ENCODE peak calls at places on chromosomes 4 and X, in four cellular contexts. Y, P, T and Z are unnamed samples.

GRCh38 chr4:36064147-36064546 is 180.2 kb downstream of the ARAP2 start:
- DNase-seq in Y (no peak), P (no peak), T (no peak), Z (no peak)

GRCh38 chr4:174523003-174523693 is 860 bp upstream of the HPGD start:
- DNase-seq in Y (peak; percentile 21), P (no peak), T (no peak), Z (no peak)

GRCh38 chrX:10447577-10448214 is 172.7 kb downstream of the MID1 start:
- DNase-seq in Y (peak; percentile 11), P (no peak), T (no peak), Z (no peak)

GRCh38 chrX:38375888-38376287 is 23.5 kb downstream of the OTC start:
- DNase-seq in Y (peak; percentile 3), P (no peak), T (no peak), Z (no peak)

GRCh38 chrX:39945709-39946108 is 152.0 kb downstream of the BCOR start:
- DNase-seq in Y (no peak), P (no peak), T (no peak), Z (no peak)

GRCh38 chr4:189069782-189070181 is 870.9 kb upstream of the FRG1 start:
- DNase-seq in Y (no peak), P (no peak), T (no peak), Z (no peak)

GRCh38 chrX:36908801-36909403 is 99.3 kb upstream of the FAM47C start:
- DNase-seq in Y (peak; percentile 31), P (no peak), T (no peak), Z (no peak)

GRCh38 chr4:211033-211511 is 86.8 kb downstream of the ZNF718 start:
- DNase-seq in Y (no peak), P (no peak), T (no peak), Z (no peak)

GRCh38 chr4:108738307-108738706 is 24.5 kb downstream of the ETNPPL start:
- DNase-seq in Y (no peak), P (no peak), T (no peak), Z (no peak)

GRCh38 chr4:86508436-86508835 is 85.7 kb upstream of the PTPN13 start:
- DNase-seq in Y (peak; percentile 66), P (no peak), T (no peak), Z (no peak)

GRCh38 chr4:16761031-16761430 is 137.4 kb downstream of the LDB2 start:
- DNase-seq in Y (no peak), P (no peak), T (no peak), Z (no peak)

GRCh38 chr4:75545526-75545925 is 10.3 kb upstream of the ODAPH start:
- DNase-seq in Y (peak; percentile 65), P (no peak), T (no peak), Z (no peak)

GRCh38 chr4:102862016-102862415 is 6.8 kb upstream of the CISD2 start:
- DNase-seq in Y (no peak), P (no peak), T (no peak), Z (no peak)

GRCh38 chrX:13763489-13763888 is 28.9 kb downstream of the OFD1 start:
- DNase-seq in Y (no peak), P (peak; percentile 52), T (peak; percentile 22), Z (no peak)

GRCh38 chr4:124640037-124640730 is 72.3 kb downstream of the ANKRD50 start:
- DNase-seq in Y (peak; percentile 85), P (peak; percentile 50), T (no peak), Z (no peak)

GRCh38 chrX:14027511-14028019 is 2.1 kb downstream of the GEMIN8 start:
- DNase-seq in Y (peak; percentile 65), P (no peak), T (no peak), Z (peak; percentile 46)

GRCh38 chrX:64662876-64663275 is 267.6 kb upstream of the MTMR8 start:
- DNase-seq in Y (no peak), P (no peak), T (no peak), Z (no peak)

GRCh38 chr4:24991015-24991414 is 39.7 kb downstream of the LGI2 start:
- DNase-seq in Y (peak; percentile 63), P (no peak), T (no peak), Z (no peak)

GRCh38 chrX:12970691-12971202 is 4.2 kb upstream of the TMSB4X start:
- DNase-seq in Y (peak; percentile 74), P (no peak), T (no peak), Z (no peak)

GRCh38 chr4:114606240-114606639 is 7.6 kb downstream of the UGT8 start:
- DNase-seq in Y (no peak), P (no peak), T (no peak), Z (no peak)

GRCh38 chr4:1379801-1380331 is 26.4 kb downstream of the NKX1-1 start:
- DNase-seq in Y (no peak), P (no peak), T (no peak), Z (no peak)

GRCh38 chr4:146051724-146052396 is 113.2 kb upstream of the ZNF827 start:
- DNase-seq in Y (peak; percentile 74), P (no peak), T (no peak), Z (no peak)

GRCh38 chrX:130330706-130331105 is 9.0 kb upstream of the SLC25A14 start:
- DNase-seq in Y (peak; percentile 48), P (peak; percentile 56), T (peak; percentile 14), Z (no peak)

GRCh38 chr4:157722146-157722545 is 450.7 kb downstream of the GASK1B start:
- DNase-seq in Y (no peak), P (no peak), T (no peak), Z (no peak)

GRCh38 chrX:139533444-139533843 is 2.9 kb downstream of the F9 start:
- DNase-seq in Y (no peak), P (no peak), T (no peak), Z (no peak)

GRCh38 chr4:18914182-18914581 is 892.6 kb upstream of the LCORL start:
- DNase-seq in Y (no peak), P (no peak), T (no peak), Z (no peak)

GRCh38 chrX:132219343-132219768 is at the start of gene RAP2C:
- DNase-seq in Y (peak; percentile 53), P (peak; percentile 76), T (peak; percentile 74), Z (no peak)

GRCh38 chr4:21992330-21992729 is 43.8 kb upstream of the KCNIP4 start:
- DNase-seq in Y (peak; percentile 28), P (no peak), T (no peak), Z (no peak)

GRCh38 chrX:43002526-43003203 is 224.7 kb upstream of the PPP1R2C start:
- DNase-seq in Y (no peak), P (no peak), T (no peak), Z (peak; percentile 62)

GRCh38 chrX:130378008-130378669 is 7.3 kb downstream of the GPR119 start:
- DNase-seq in Y (no peak), P (no peak), T (no peak), Z (no peak)

GRCh38 chr4:80948995-80949394 is 81.5 kb upstream of the BMP3 start:
- DNase-seq in Y (no peak), P (no peak), T (no peak), Z (no peak)

GRCh38 chrX:154724999-154725756 is 25.7 kb downstream of the GAB3 start:
- DNase-seq in Y (no peak), P (no peak), T (no peak), Z (no peak)

GRCh38 chrX:5876984-5877655 is 351.5 kb downstream of the NLGN4X start:
- DNase-seq in Y (peak; percentile 1), P (no peak), T (peak; percentile 14), Z (no peak)

GRCh38 chr4:82500106-82500738 is 61.6 kb downstream of the TMEM150C start:
- DNase-seq in Y (no peak), P (no peak), T (no peak), Z (no peak)

DNA sequence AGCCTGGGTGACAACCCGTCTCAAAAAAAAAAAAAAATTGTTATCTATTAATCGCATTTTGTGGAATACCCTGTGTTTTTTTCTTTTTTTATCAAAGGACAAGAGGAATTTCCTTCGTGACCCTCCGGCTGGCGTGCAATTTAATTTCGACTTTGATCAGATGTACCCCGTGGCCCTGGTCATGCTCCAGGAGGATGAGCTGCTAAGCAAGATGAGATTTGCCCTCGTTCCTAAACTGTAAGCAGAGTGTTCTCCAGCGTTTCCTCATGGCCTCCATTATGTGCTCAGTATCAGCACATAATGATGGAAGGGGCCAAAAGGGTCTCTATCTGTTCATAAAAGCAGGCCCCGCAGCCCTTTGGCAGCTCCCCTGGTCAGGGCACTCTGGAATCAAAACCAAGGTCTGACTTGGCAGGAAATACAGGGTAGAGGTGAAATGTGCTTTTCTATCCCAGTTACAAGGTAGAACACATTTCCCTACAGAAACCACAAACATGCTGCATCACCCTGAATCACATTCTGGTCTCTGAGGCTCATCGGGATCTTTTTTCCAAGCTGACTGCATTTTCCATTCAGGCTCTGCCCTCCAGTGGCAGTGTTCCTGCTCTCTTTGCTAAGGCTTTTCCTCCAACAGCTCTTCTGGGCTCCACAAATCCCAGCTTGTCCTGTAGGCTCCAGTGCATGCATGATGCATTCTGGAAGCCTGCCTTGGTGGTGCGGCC is 24.4 kb downstream of the SYAP1 start:
- DNase-seq in Y (peak; percentile 89), P (no peak), T (no peak), Z (no peak)
- TF ChIP-seq CTCF in Y (peak; percentile 59), P (no peak), T (peak; percentile 19), Z (no peak)

GRCh38 chr4:14716622-14717021 is 285.7 kb upstream of the CPEB2 start:
- DNase-seq in Y (no peak), P (no peak), T (no peak), Z (no peak)

GRCh38 chr4:14719053-14719452 is 283.2 kb upstream of the CPEB2 start:
- DNase-seq in Y (peak; percentile 91), P (peak; percentile 62), T (no peak), Z (no peak)
- H3K4me3 ChIP-seq in Y (no peak overlapping the region), P (no peak overlapping the region), T (no peak overlapping the region), Z (no peak overlapping the region)

DNA sequence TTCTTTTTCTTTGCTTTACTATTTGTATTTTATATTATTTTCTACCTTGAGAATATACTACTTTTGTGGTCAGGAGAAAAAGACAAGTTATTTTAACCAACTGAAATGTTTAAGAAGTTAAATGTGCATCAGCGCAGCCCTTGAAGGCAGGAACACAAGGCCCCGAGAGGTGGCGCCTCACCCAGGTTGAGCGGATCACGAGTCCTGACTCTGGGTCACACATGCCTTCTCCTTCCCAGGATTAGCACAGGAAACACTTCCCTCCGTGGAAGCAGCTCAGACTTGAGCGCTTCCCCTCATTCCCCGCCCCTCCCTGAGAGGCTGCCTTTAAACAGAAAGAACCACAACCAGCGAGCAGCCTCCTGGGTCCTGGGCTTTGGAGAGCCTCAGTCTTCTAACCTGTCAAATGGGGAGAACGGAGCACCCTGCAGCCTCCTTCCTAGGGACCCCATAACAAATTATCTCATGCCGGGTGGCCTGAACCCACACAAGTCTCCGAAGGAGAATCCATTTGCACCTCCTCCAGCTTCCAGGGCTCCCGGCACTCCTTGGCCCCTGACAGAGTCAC is 217.6 kb downstream of the AFAP1 start:
- DNase-seq in Y (no peak), P (no peak), T (no peak), Z (no peak)
- TF ChIP-seq CTCF in Y (peak; percentile 35), P (no peak), T (peak; percentile 29), Z (peak; percentile 21)

GRCh38 chr4:140097572-140097971 is 56.4 kb downstream of the MAML3 start:
- DNase-seq in Y (no peak), P (no peak), T (no peak), Z (no peak)

GRCh38 chr4:140096921-140097320 is 57.1 kb downstream of the MAML3 start:
- DNase-seq in Y (no peak), P (no peak), T (no peak), Z (no peak)

GRCh38 chr4:140096483-140096861 is 57.5 kb downstream of the MAML3 start:
- DNase-seq in Y (no peak), P (no peak), T (no peak), Z (no peak)

GRCh38 chr4:140099993-140100392 is 54.0 kb downstream of the MAML3 start:
- DNase-seq in Y (no peak), P (no peak), T (peak; percentile 42), Z (no peak)

GRCh38 chr4:140098481-140099132 is 55.4 kb downstream of the MAML3 start:
- DNase-seq in Y (peak; percentile 86), P (no peak), T (no peak), Z (no peak)
- H3K4me3 ChIP-seq in Y (no peak overlapping the region), P (no peak overlapping the region), T (peak overlapping the region; percentile 57), Z (no peak overlapping the region)